ENCODE peak calls at places on chromosome 12, in six cellular contexts. P, Q, B, G, O and K are unnamed samples.
A peak's percentile ranks its signal among the peaks of the same experiment; 100 is the strongest.

GRCh38 chr12:3225154-3225795 is 148.1 kb downstream of the TSPAN9 start:
- DNase-seq in P (no peak), Q (peak; percentile 95), B (no peak), G (no peak), O (no peak), K (no peak)

GRCh38 chr12:131832393-131833231 is 4.4 kb downstream of the MMP17 start:
- DNase-seq in P (no peak), Q (peak; percentile 83), B (peak; percentile 86), G (no peak), O (no peak), K (no peak)

GRCh38 chr12:56840922-56841321 is 77.8 kb downstream of the HSD17B6 start:
- DNase-seq in P (no peak), Q (peak; percentile 24), B (no peak), G (no peak), O (no peak), K (no peak)

GRCh38 chr12:109310247-109311125 is 1.4 kb upstream of the FOXN4 start:
- DNase-seq in P (peak; percentile 26), Q (peak; percentile 20), B (peak; percentile 93), G (no peak), O (no peak), K (no peak)

GRCh38 chr12:64120568-64120967 is 101.5 kb downstream of the KICS2 start:
- DNase-seq in P (no peak), Q (peak; percentile 11), B (peak; percentile 14), G (no peak), O (no peak), K (no peak)

GRCh38 chr12:98735821-98736220 is 90.7 kb downstream of the APAF1 start:
- DNase-seq in P (no peak), Q (no peak), B (no peak), G (no peak), O (no peak), K (no peak)

GRCh38 chr12:117622741-117623140 is 261.3 kb upstream of the NOS1 start:
- DNase-seq in P (no peak), Q (peak; percentile 18), B (no peak), G (no peak), O (no peak), K (no peak)

GRCh38 chr12:120421701-120422100 is 16.2 kb upstream of the COX6A1 start:
- DNase-seq in P (no peak), Q (no peak), B (no peak), G (no peak), O (no peak), K (no peak)

GRCh38 chr12:108295631-108296030 is 43.5 kb downstream of the CMKLR1 start:
- DNase-seq in P (no peak), Q (no peak), B (no peak), G (no peak), O (no peak), K (no peak)